ENCODE peak calls at places on chromosomes 3 and 15, in eight cellular contexts. R, S, H, U, M, O, K and L are unnamed samples.

GRCh38 chr3:156551746-156552145 is 3.2 kb downstream of the SSR3 start:
- DNase-seq in R (no peak), S (no peak), H (no peak), U (no peak), M (peak), O (no peak), K (no peak), L (peak)

GRCh38 chr15:71328453-71328852 is 213.2 kb downstream of the THSD4 start:
- DNase-seq in R (no peak), S (no peak), H (no peak), U (no peak), M (no peak), O (no peak), K (peak), L (no peak)

GRCh38 chr3:151283907-151284461 is 5.6 kb upstream of the P2RY14 start:
- DNase-seq in R (no peak), S (no peak), H (peak), U (no peak), M (no peak), O (no peak), K (no peak), L (peak)

GRCh38 chr3:24299801-24300626 is 194.6 kb downstream of the THRB start:
- DNase-seq in R (no peak), S (no peak), H (no peak), U (no peak), M (peak), O (no peak), K (no peak), L (peak)

GRCh38 chr3:75329713-75330112 is 334.4 kb upstream of the FRG2C start:
- DNase-seq in R (no peak), S (no peak), H (no peak), U (peak), M (no peak), O (no peak), K (no peak), L (no peak)

GRCh38 chr15:51051776-51052175 is 42.9 kb downstream of the TNFAIP8L3 start:
- DNase-seq in R (no peak), S (no peak), H (no peak), U (no peak), M (peak), O (no peak), K (no peak), L (peak)

GRCh38 chr15:51302480-51302879 is 35.9 kb downstream of the CYP19A1 start:
- DNase-seq in R (no peak), S (no peak), H (no peak), U (no peak), M (no peak), O (no peak), K (no peak), L (no peak)

GRCh38 chr3:18556001-18556408 is 130.9 kb upstream of the SATB1 start:
- DNase-seq in R (no peak), S (no peak), H (no peak), U (no peak), M (no peak), O (no peak), K (no peak), L (no peak)

GRCh38 chr15:70379134-70379533 is 281.4 kb upstream of the TLE3 start:
- DNase-seq in R (no peak), S (peak), H (no peak), U (no peak), M (no peak), O (no peak), K (peak), L (no peak)

GRCh38 chr15:42591238-42591936 is 16.0 kb downstream of the STARD9 start:
- DNase-seq in R (peak), S (no peak), H (no peak), U (peak), M (peak), O (no peak), K (no peak), L (peak)

GRCh38 chr3:31704651-31705179 is 172.0 kb downstream of the STT3B start:
- DNase-seq in R (no peak), S (no peak), H (peak), U (no peak), M (peak), O (no peak), K (peak), L (peak)

GRCh38 chr3:128895843-128896365 is 16.5 kb downstream of the ACAD9 start:
- DNase-seq in R (no peak), S (no peak), H (no peak), U (no peak), M (no peak), O (no peak), K (no peak), L (no peak)

GRCh38 chr3:135081451-135082434 is 286.7 kb downstream of the EPHB1 start:
- DNase-seq in R (no peak), S (no peak), H (no peak), U (no peak), M (no peak), O (no peak), K (peak), L (no peak)

GRCh38 chr3:39933986-39934693 is 124.7 kb downstream of the MYRIP start:
- DNase-seq in R (no peak), S (no peak), H (no peak), U (no peak), M (no peak), O (no peak), K (no peak), L (no peak)

GRCh38 chr3:99640214-99640851 is 1.9 kb downstream of the COL8A1 start:
- DNase-seq in R (no peak), S (no peak), H (no peak), U (no peak), M (no peak), O (no peak), K (no peak), L (no peak)

GRCh38 chr3:179811321-179812095 is 158.7 kb downstream of the USP13 start:
- DNase-seq in R (peak), S (no peak), H (no peak), U (peak), M (peak), O (no peak), K (no peak), L (peak)

GRCh38 chr3:138849541-138849940 is 14.8 kb upstream of the PIK3CB start:
- DNase-seq in R (no peak), S (no peak), H (no peak), U (no peak), M (no peak), O (no peak), K (no peak), L (no peak)

GRCh38 chr3:10300087-10300486 is 7.3 kb upstream of the GHRL start:
- DNase-seq in R (no peak), S (peak), H (no peak), U (no peak), M (no peak), O (no peak), K (no peak), L (no peak)

GRCh38 chr3:4776980-4777581 is 202.2 kb upstream of the BHLHE40 start:
- DNase-seq in R (no peak), S (no peak), H (no peak), U (no peak), M (peak), O (no peak), K (no peak), L (peak)

GRCh38 chr15:66879511-66879910 is 177.5 kb downstream of the SMAD6 start:
- DNase-seq in R (no peak), S (no peak), H (peak), U (no peak), M (no peak), O (no peak), K (peak), L (no peak)

GRCh38 chr3:196518999-196519737 is 4.0 kb upstream of the SMCO1 start:
- DNase-seq in R (peak), S (peak), H (no peak), U (peak), M (peak), O (peak), K (peak), L (peak)

GRCh38 chr3:55160241-55160877 is 232.5 kb upstream of the LRTM1 start:
- DNase-seq in R (no peak), S (no peak), H (peak), U (no peak), M (peak), O (no peak), K (peak), L (peak)